ENCODE peak calls at places on chromosomes 11 and 22, in six cellular contexts. K is HS-5; F is T47D; D is RPMI8226; C is activated CD4-positive, CD25-positive, alpha-beta regulatory T cell; X is RPMI7951. Q is an unnamed sample.

GRCh38 chr11:14904745-14905103 is 12.7 kb upstream of the CYP2R1 start:
- DNase-seq in X (no peak), F (no peak), K (no peak), C (peak), D (peak), Q (peak)

GRCh38 chr11:8338138-8338537 is 74.5 kb upstream of the LMO1 start:
- DNase-seq in K (no peak), D (peak), C (no peak), X (no peak), F (peak), Q (peak)

GRCh38 chr11:102305352-102306047 is 11.8 kb upstream of the BIRC3 start:
- DNase-seq in D (no peak), F (no peak), K (no peak), X (no peak), C (no peak), Q (no peak)

GRCh38 chr11:128590587-128590986 is 3.2 kb upstream of the ETS1 start:
- DNase-seq in K (no peak), D (no peak), C (no peak), F (no peak), X (no peak), Q (no peak)

GRCh38 chr11:61019818-61020405 is 48.4 kb downstream of the CD6 start:
- DNase-seq in X (no peak), K (no peak), F (no peak), D (no peak), C (no peak), Q (no peak)

GRCh38 chr11:89521294-89521693 is 30.1 kb upstream of the NOX4 start:
- DNase-seq in K (no peak), D (no peak), X (no peak), C (no peak), F (no peak), Q (no peak)

GRCh38 chr11:83063073-83063754 is 8.5 kb downstream of the RAB30 start:
- DNase-seq in D (peak), C (no peak), X (peak), K (no peak), F (no peak), Q (peak)

GRCh38 chr11:12411806-12412727 is 34.7 kb downstream of the PARVA start:
- DNase-seq in C (no peak), D (peak), F (peak), K (peak), X (peak), Q (peak)

GRCh38 chr11:104841185-104841584 is 57.1 kb downstream of the CASP12 start:
- DNase-seq in F (no peak), C (no peak), K (no peak), X (no peak), D (no peak), Q (no peak)

GRCh38 chr22:17811119-17811518 is 36.9 kb upstream of the BID start:
- DNase-seq in C (no peak), X (no peak), K (no peak), D (no peak), F (no peak), Q (no peak)

GRCh38 chr22:30837531-30837930 is 131.0 kb downstream of the MORC2 start:
- DNase-seq in F (no peak), X (no peak), K (no peak), D (no peak), C (no peak), Q (no peak)

Q was measured in Karpas-422.